ENCODE peak calls at places on chromosomes 2 and 18, in four cellular contexts. I is NT2/D1, O is T-cell, G is EL. W is an unnamed sample.

GRCh38 chr2:10768063-10768507 is 44.5 kb downstream of the PDIA6 start:
- DNase-seq in I (no peak), O (no peak), G (no peak), W (no peak)

GRCh38 chr2:88737385-88737784 is 45.9 kb downstream of the RPIA start:
- DNase-seq in O (no peak), G (peak; percentile 19), I (no peak), W (no peak)

GRCh38 chr2:147711031-147711430 is 133.8 kb upstream of the ACVR2A start:
- DNase-seq in I (no peak), G (peak; percentile 95), O (no peak), W (no peak)

GRCh38 chr2:148687543-148687942 is 43.0 kb downstream of the EPC2 start:
- DNase-seq in I (no peak), O (no peak), G (no peak), W (no peak)

GRCh38 chr18:22180722-22181121 is 11.3 kb downstream of the GATA6 start:
- DNase-seq in I (no peak), G (no peak), O (no peak), W (no peak)

GRCh38 chr2:179655627-179656026 is 205.8 kb downstream of the ZNF385B start:
- DNase-seq in I (no peak), O (no peak), G (peak; percentile 64), W (no peak)

GRCh38 chr2:236703310-236703709 is 133.7 kb downstream of the ACKR3 start:
- DNase-seq in G (no peak), I (no peak), O (no peak), W (no peak)

GRCh38 chr18:3453540-3454364 is 3.8 kb downstream of the TGIF1 start:
- DNase-seq in I (no peak), O (no peak), G (peak; percentile 93), W (peak; percentile 22)

GRCh38 chr2:240060977-240061591 is 7.8 kb upstream of the OR6B3 start:
- DNase-seq in G (peak; percentile 46), I (no peak), O (no peak), W (no peak)

GRCh38 chr18:6022089-6022444 is 126.7 kb upstream of the TMEM200C start:
- DNase-seq in O (no peak), I (no peak), G (no peak), W (no peak)

GRCh38 chr2:228409493-228409892 is 228.0 kb upstream of the SPHKAP start:
- DNase-seq in O (no peak), I (no peak), G (no peak), W (no peak)

GRCh38 chr2:126657636-126658315 is 1.8 kb downstream of the GYPC start:
- DNase-seq in I (no peak), O (peak; percentile 66), G (peak; percentile 99), W (peak; percentile 60)

GRCh38 chr18:57146956-57147636 is at the start of gene BOD1L2:
- DNase-seq in G (no peak), O (no peak), I (no peak), W (no peak)

GRCh38 chr2:224401641-224402342 is at the start of gene FAM124B:
- DNase-seq in O (peak; percentile 6), G (peak; percentile 63), I (no peak), W (no peak)

GRCh38 chr2:98487806-98488189 is 43.1 kb downstream of the INPP4A start:
- DNase-seq in I (no peak), G (peak; percentile 18), O (peak; percentile 34), W (no peak)

GRCh38 chr18:55863876-55864275 is 275.9 kb upstream of the TCF4 start:
- DNase-seq in I (no peak), O (no peak), G (peak; percentile 66), W (no peak)

GRCh38 chr18:35095983-35096676 is 54.9 kb downstream of the MAPRE2 start:
- DNase-seq in I (no peak), O (no peak), G (peak; percentile 48), W (no peak)

GRCh38 chr2:207993141-207993763 is 32.1 kb downstream of the PLEKHM3 start:
- DNase-seq in I (no peak), G (peak; percentile 67), O (no peak), W (no peak)

GRCh38 chr2:167190053-167190452 is 301.8 kb downstream of the XIRP2 start:
- DNase-seq in O (no peak), G (peak; percentile 80), I (no peak), W (no peak)

GRCh38 chr2:233436691-233437438 is 82.6 kb downstream of the DGKD start:
- DNase-seq in G (no peak), I (no peak), O (no peak), W (no peak)

GRCh38 chr2:31947871-31948270 is 62.9 kb downstream of the MEMO1 start:
- DNase-seq in I (no peak), G (no peak), O (no peak), W (no peak)

GRCh38 chr2:35708411-35708810 is 647.2 kb upstream of the CRIM1 start:
- DNase-seq in O (no peak), G (no peak), I (no peak), W (no peak)

GRCh38 chr2:241558532-241559488 is at the start of gene BOK:
- DNase-seq in O (no peak), G (peak; percentile 89), I (peak; percentile 61), W (no peak)

GRCh38 chr2:190947711-190948251 is 66.2 kb downstream of the STAT1 start:
- DNase-seq in G (peak; percentile 83), I (no peak), O (no peak), W (no peak)

GRCh38 chr18:32302806-32303205 is 113.0 kb downstream of the MEP1B start:
- DNase-seq in I (no peak), O (no peak), G (no peak), W (no peak)

GRCh38 chr2:64291181-64291580 is 147.0 kb upstream of the PELI1 start:
- DNase-seq in I (no peak), O (no peak), G (peak; percentile 54), W (no peak)

GRCh38 chr18:34772887-34773286 is 62.8 kb downstream of the DTNA start:
- DNase-seq in G (peak; percentile 56), O (no peak), I (no peak), W (no peak)

GRCh38 chr2:148660999-148661398 is 16.4 kb downstream of the EPC2 start:
- DNase-seq in O (no peak), I (no peak), G (peak; percentile 51), W (no peak)

W was measured in T-helper 1 cell.